ENCODE peak calls at places on chromosomes 2 and 18, in four cellular contexts. One of them, this sample, is unnamed.

GRCh38 chr18:72543362-72544055 is 633 bp downstream of the CBLN2 start:
- DNase-seq in astrocyte of the spinal cord: no peak
- DNase-seq in RWPE1: no peak
- DNase-seq in type B pancreatic cell: no peak
- DNase-seq in this sample: no peak

GRCh38 chr2:165953306-165953654 is 296 bp downstream of the TTC21B start:
- DNase-seq in astrocyte of the spinal cord: no peak
- DNase-seq in RWPE1: no peak
- DNase-seq in type B pancreatic cell: no peak
- DNase-seq in this sample: no peak

GRCh38 chr2:71306762-71307161 is 24.8 kb upstream of the ZNF638 start:
- DNase-seq in RWPE1: no peak
- DNase-seq in type B pancreatic cell: no peak
- DNase-seq in astrocyte of the spinal cord: peak; percentile 66
- DNase-seq in this sample: no peak

GRCh38 chr2:232352511-232353091 is 25.9 kb upstream of the ALPP start:
- DNase-seq in astrocyte of the spinal cord: no peak
- DNase-seq in type B pancreatic cell: no peak
- DNase-seq in RWPE1: no peak
- DNase-seq in this sample: peak; percentile 44

GRCh38 chr2:8622199-8622911 is 59.5 kb upstream of the ID2 start:
- DNase-seq in RWPE1: no peak
- DNase-seq in astrocyte of the spinal cord: no peak
- DNase-seq in type B pancreatic cell: no peak
- DNase-seq in this sample: no peak

GRCh38 chr2:118807668-118808428 is 39.6 kb downstream of the EN1 start:
- DNase-seq in astrocyte of the spinal cord: no peak
- DNase-seq in RWPE1: no peak
- DNase-seq in type B pancreatic cell: no peak
- DNase-seq in this sample: no peak

GRCh38 chr2:26274058-26274613 is 29.4 kb downstream of the HADHB start:
- DNase-seq in RWPE1: peak; percentile 73
- DNase-seq in astrocyte of the spinal cord: peak; percentile 72
- DNase-seq in type B pancreatic cell: no peak
- DNase-seq in this sample: peak; percentile 86

GRCh38 chr18:76741346-76741745 is 81.0 kb upstream of the ZNF236 start:
- DNase-seq in RWPE1: peak; percentile 36
- DNase-seq in type B pancreatic cell: no peak
- DNase-seq in astrocyte of the spinal cord: no peak
- DNase-seq in this sample: no peak

GRCh38 chr2:176251928-176252327 is 17.3 kb upstream of the MTX2 start:
- DNase-seq in RWPE1: peak; percentile 80
- DNase-seq in type B pancreatic cell: no peak
- DNase-seq in astrocyte of the spinal cord: no peak
- DNase-seq in this sample: no peak

GRCh38 chr2:226352941-226353558 is 446.6 kb downstream of the IRS1 start:
- DNase-seq in RWPE1: no peak
- DNase-seq in astrocyte of the spinal cord: no peak
- DNase-seq in type B pancreatic cell: no peak
- DNase-seq in this sample: no peak

GRCh38 chr2:85231952-85232351 is 95.8 kb downstream of the TGOLN2 start:
- DNase-seq in type B pancreatic cell: no peak
- DNase-seq in astrocyte of the spinal cord: no peak
- DNase-seq in RWPE1: no peak
- DNase-seq in this sample: no peak

GRCh38 chr2:8581601-8582041 is 100.2 kb upstream of the ID2 start:
- DNase-seq in RWPE1: no peak
- DNase-seq in type B pancreatic cell: peak; percentile 58
- DNase-seq in astrocyte of the spinal cord: no peak
- DNase-seq in this sample: no peak

GRCh38 chr18:59388180-59388579 is 29.1 kb upstream of the LMAN1 start:
- DNase-seq in RWPE1: no peak
- DNase-seq in type B pancreatic cell: no peak
- DNase-seq in astrocyte of the spinal cord: no peak
- DNase-seq in this sample: no peak

GRCh38 chr18:72541871-72542690 is 2.1 kb downstream of the CBLN2 start:
- DNase-seq in type B pancreatic cell: no peak
- DNase-seq in RWPE1: no peak
- DNase-seq in astrocyte of the spinal cord: peak; percentile 5
- DNase-seq in this sample: no peak

This sample was measured in suprapubic skin.